ENCODE peak calls at places on chromosomes 1 and 21, in five cellular contexts. One of them, this sample, is unnamed.

GRCh38 chr21:46092811-46093667 is 4.9 kb upstream of the COL6A2 start:
- DNase-seq in sciatic nerve: no peak
- DNase-seq in activated naive CD8-positive, alpha-beta T cell treated with anti-CD3 and anti-CD28 coated beads, Interleukin-2, amount 50 U/mL, for 24 hours: no peak
- DNase-seq in EL: peak; percentile 15
- DNase-seq in C1 segment of cervical spinal cord: no peak
- DNase-seq in this sample: no peak

GRCh38 chr1:17438176-17438976 is 1.1 kb downstream of the RCC2 start:
- DNase-seq in sciatic nerve: peak; percentile 82
- DNase-seq in activated naive CD8-positive, alpha-beta T cell treated with anti-CD3 and anti-CD28 coated beads, Interleukin-2, amount 50 U/mL, for 24 hours: peak; percentile 88
- DNase-seq in EL: peak; percentile 73
- DNase-seq in C1 segment of cervical spinal cord: no peak
- DNase-seq in this sample: peak; percentile 19

GRCh38 chr1:7300893-7301292 is 470.2 kb upstream of the VAMP3 start:
- DNase-seq in sciatic nerve: no peak
- DNase-seq in activated naive CD8-positive, alpha-beta T cell treated with anti-CD3 and anti-CD28 coated beads, Interleukin-2, amount 50 U/mL, for 24 hours: no peak
- DNase-seq in EL: peak; percentile 97
- DNase-seq in C1 segment of cervical spinal cord: no peak
- DNase-seq in this sample: peak; percentile 94

GRCh38 chr21:29511076-29511475 is 212.4 kb downstream of the BACH1 start:
- DNase-seq in sciatic nerve: no peak
- DNase-seq in activated naive CD8-positive, alpha-beta T cell treated with anti-CD3 and anti-CD28 coated beads, Interleukin-2, amount 50 U/mL, for 24 hours: no peak
- DNase-seq in EL: no peak
- DNase-seq in C1 segment of cervical spinal cord: no peak
- DNase-seq in this sample: no peak

GRCh38 chr21:45162809-45163208 is 88.4 kb downstream of the ADARB1 start:
- DNase-seq in sciatic nerve: no peak
- DNase-seq in activated naive CD8-positive, alpha-beta T cell treated with anti-CD3 and anti-CD28 coated beads, Interleukin-2, amount 50 U/mL, for 24 hours: no peak
- DNase-seq in EL: no peak
- DNase-seq in C1 segment of cervical spinal cord: no peak
- DNase-seq in this sample: no peak

GRCh38 chr1:206106328-206107167 is 10.6 kb downstream of the AVPR1B start:
- DNase-seq in sciatic nerve: peak; percentile 90
- DNase-seq in activated naive CD8-positive, alpha-beta T cell treated with anti-CD3 and anti-CD28 coated beads, Interleukin-2, amount 50 U/mL, for 24 hours: peak; percentile 83
- DNase-seq in EL: peak; percentile 78
- DNase-seq in C1 segment of cervical spinal cord: peak; percentile 35
- DNase-seq in this sample: peak; percentile 78

GRCh38 chr21:43331962-43332458 is 94.9 kb downstream of the SIK1 start:
- DNase-seq in sciatic nerve: peak; percentile 82
- DNase-seq in activated naive CD8-positive, alpha-beta T cell treated with anti-CD3 and anti-CD28 coated beads, Interleukin-2, amount 50 U/mL, for 24 hours: no peak
- DNase-seq in EL: peak; percentile 81
- DNase-seq in C1 segment of cervical spinal cord: no peak
- DNase-seq in this sample: peak; percentile 87

GRCh38 chr1:63362578-63362977 is 4.8 kb upstream of the ALG6 start:
- DNase-seq in sciatic nerve: no peak
- DNase-seq in activated naive CD8-positive, alpha-beta T cell treated with anti-CD3 and anti-CD28 coated beads, Interleukin-2, amount 50 U/mL, for 24 hours: no peak
- DNase-seq in EL: no peak
- DNase-seq in C1 segment of cervical spinal cord: no peak
- DNase-seq in this sample: no peak

GRCh38 chr1:229557913-229558414 is 543 bp downstream of the ABCB10 start:
- DNase-seq in sciatic nerve: peak; percentile 70
- DNase-seq in activated naive CD8-positive, alpha-beta T cell treated with anti-CD3 and anti-CD28 coated beads, Interleukin-2, amount 50 U/mL, for 24 hours: peak; percentile 55
- DNase-seq in EL: peak; percentile 39
- DNase-seq in C1 segment of cervical spinal cord: no peak
- DNase-seq in this sample: peak; percentile 7

GRCh38 chr1:9228589-9228988 is 6.0 kb upstream of the H6PD start:
- DNase-seq in sciatic nerve: no peak
- DNase-seq in activated naive CD8-positive, alpha-beta T cell treated with anti-CD3 and anti-CD28 coated beads, Interleukin-2, amount 50 U/mL, for 24 hours: no peak
- DNase-seq in EL: peak; percentile 34
- DNase-seq in C1 segment of cervical spinal cord: no peak
- DNase-seq in this sample: no peak

GRCh38 chr1:15290382-15290781 is 43.4 kb downstream of the FHAD1 start:
- DNase-seq in sciatic nerve: peak; percentile 23
- DNase-seq in activated naive CD8-positive, alpha-beta T cell treated with anti-CD3 and anti-CD28 coated beads, Interleukin-2, amount 50 U/mL, for 24 hours: peak; percentile 13
- DNase-seq in EL: peak; percentile 80
- DNase-seq in C1 segment of cervical spinal cord: no peak
- DNase-seq in this sample: peak; percentile 63

GRCh38 chr1:42280841-42281240 is 54.2 kb downstream of the FOXJ3 start:
- DNase-seq in sciatic nerve: no peak
- DNase-seq in activated naive CD8-positive, alpha-beta T cell treated with anti-CD3 and anti-CD28 coated beads, Interleukin-2, amount 50 U/mL, for 24 hours: no peak
- DNase-seq in EL: no peak
- DNase-seq in C1 segment of cervical spinal cord: no peak
- DNase-seq in this sample: no peak

GRCh38 chr1:67883069-67883468 is 49.8 kb upstream of the GNG12 start:
- DNase-seq in sciatic nerve: no peak
- DNase-seq in activated naive CD8-positive, alpha-beta T cell treated with anti-CD3 and anti-CD28 coated beads, Interleukin-2, amount 50 U/mL, for 24 hours: no peak
- DNase-seq in EL: peak; percentile 84
- DNase-seq in C1 segment of cervical spinal cord: no peak
- DNase-seq in this sample: peak; percentile 86